ENCODE peak calls at places on chromosomes 16 and 17, in six cellular contexts. I is ovary, E is Peyer's patch, R is transverse colon, Q is esophagus squamous epithelium, C is A549. X is an unnamed sample.

GRCh38 chr17:59845595-59846390 is 47.0 kb downstream of the TUBD1 start:
- DNase-seq in I (no peak), C (peak), Q (no peak), R (peak), E (no peak), X (peak)

GRCh38 chr16:31083981-31084380 is 4.8 kb downstream of the PRSS53 start:
- DNase-seq in Q (no peak), E (no peak), C (no peak), I (no peak), R (no peak), X (peak)

GRCh38 chr17:1104222-1104621 is 75.6 kb downstream of the ABR start:
- DNase-seq in R (no peak), I (peak), E (no peak), C (no peak), Q (no peak), X (no peak)

GRCh38 chr17:40602445-40603443 is 37.5 kb upstream of the CCR7 start:
- DNase-seq in R (no peak), C (no peak), E (peak), Q (no peak), I (no peak), X (peak)

GRCh38 chr16:69600202-69600601 is 34.4 kb downstream of the NFAT5 start:
- DNase-seq in Q (no peak), E (no peak), R (no peak), C (no peak), I (no peak), X (no peak)

GRCh38 chr16:67475051-67475450 is 5.9 kb downstream of the ATP6V0D1 start:
- DNase-seq in R (peak), E (no peak), I (no peak), C (no peak), Q (no peak), X (no peak)

GRCh38 chr16:15686287-15686686 is 36.2 kb downstream of the NDE1 start:
- DNase-seq in I (no peak), E (no peak), C (no peak), Q (no peak), R (no peak), X (no peak)

GRCh38 chr16:82580293-82580900 is 46.4 kb upstream of the CDH13 start:
- DNase-seq in C (peak), Q (no peak), E (no peak), I (no peak), R (no peak), X (no peak)

GRCh38 chr17:57542518-57542917 is 202.6 kb downstream of the CCDC182 start:
- DNase-seq in E (no peak), I (no peak), Q (no peak), C (no peak), R (no peak), X (no peak)
- TF ChIP-seq POLR2A in E (no peak), I (no peak), Q (no peak), C (no peak), R (no peak), X (no peak)

GRCh38 chr16:27333104-27333503 is 19.3 kb downstream of the IL4R start:
- DNase-seq in Q (no peak), I (no peak), E (no peak), R (no peak), C (no peak), X (no peak)

GRCh38 chr16:27332105-27332504 is 18.3 kb downstream of the IL4R start:
- DNase-seq in I (no peak), R (no peak), C (no peak), E (no peak), Q (no peak), X (peak)

GRCh38 chr16:27334874-27335273 is 21.1 kb downstream of the IL4R start:
- DNase-seq in E (no peak), C (no peak), R (no peak), I (no peak), Q (no peak), X (no peak)

GRCh38 chr16:27334192-27334764 is 20.5 kb downstream of the IL4R start:
- DNase-seq in Q (no peak), R (no peak), E (no peak), C (no peak), I (no peak), X (no peak)

GRCh38 chr16:27333549-27333948 is 19.8 kb downstream of the IL4R start:
- DNase-seq in I (no peak), E (no peak), Q (no peak), R (no peak), C (no peak), X (no peak)
- H3K27ac ChIP-seq in I (no peak), E (no peak), Q (peak), R (peak), C (no peak), X (peak)

GRCh38 chr17:79835470-79835899 is 3.8 kb downstream of the CBX4 start:
- DNase-seq in Q (no peak), R (no peak), E (no peak), C (no peak), I (no peak), X (no peak)
- H3K4me3 ChIP-seq in Q (no peak), R (no peak), E (no peak), C (no peak), I (no peak), X (no peak)

DNA sequence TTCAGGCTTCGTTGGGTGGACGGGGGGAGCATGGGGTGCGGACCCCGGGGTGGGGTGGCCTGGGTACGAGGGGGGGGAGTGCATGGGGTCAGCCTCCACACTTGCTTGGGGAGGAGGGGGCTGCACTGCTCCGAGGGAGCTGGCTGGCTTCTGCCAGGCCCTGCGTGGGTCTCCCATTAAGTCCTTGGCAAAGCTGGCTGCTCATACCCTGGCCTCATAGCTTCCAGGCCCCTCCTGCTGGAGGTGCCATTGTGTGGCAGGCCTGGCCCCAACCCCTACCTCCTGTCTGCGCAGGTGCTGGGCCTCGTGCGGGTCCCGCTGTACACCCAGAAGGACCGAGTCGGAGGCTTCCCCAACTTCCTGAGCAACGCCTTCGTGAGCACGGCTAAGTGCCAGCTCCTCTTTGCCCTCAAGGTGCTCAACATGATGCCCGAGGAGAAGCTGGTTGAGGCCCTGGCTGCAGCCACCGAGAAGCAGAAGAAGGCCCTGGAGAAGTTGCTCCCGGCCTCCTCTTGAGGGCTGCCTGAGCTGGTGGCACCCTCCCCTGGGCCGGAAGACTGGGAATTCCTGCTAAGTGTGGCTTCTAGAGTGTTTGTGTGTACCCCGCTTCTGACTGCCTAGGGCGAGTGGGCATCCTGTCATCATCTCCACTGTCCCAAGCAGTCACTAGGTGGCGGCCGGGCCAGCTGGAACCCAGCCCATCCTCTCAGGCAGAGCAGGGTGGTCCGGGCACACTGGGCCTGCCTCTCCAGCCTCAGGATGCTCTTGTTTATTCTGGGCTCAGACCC is 1.5 kb downstream of the NUDT16L1 start:
- DNase-seq in C (no peak), Q (no peak), I (peak), E (no peak), R (no peak), X (peak)
- TF ChIP-seq POLR2A in C (no peak), Q (no peak), I (no peak), E (no peak), R (no peak), X (no peak)

GRCh38 chr16:12801511-12802042 is 2.1 kb downstream of the CPPED1 start:
- DNase-seq in Q (no peak), C (peak), E (no peak), I (peak), R (peak), X (no peak)
- H3K27ac ChIP-seq in Q (peak), C (peak), E (no peak), I (no peak), R (peak), X (peak)

GRCh38 chr17:9120471-9120870 is 99.2 kb downstream of the NTN1 start:
- DNase-seq in I (no peak), R (no peak), Q (no peak), E (no peak), C (peak), X (peak)

GRCh38 chr17:9110501-9110900 is 89.2 kb downstream of the NTN1 start:
- DNase-seq in I (no peak), E (no peak), C (no peak), Q (no peak), R (no peak), X (no peak)

GRCh38 chr17:9116861-9117568 is 95.7 kb downstream of the NTN1 start:
- DNase-seq in Q (no peak), C (no peak), I (no peak), E (no peak), R (no peak), X (peak)

GRCh38 chr17:9116311-9116820 is 95.1 kb downstream of the NTN1 start:
- DNase-seq in R (no peak), I (no peak), E (no peak), C (no peak), Q (no peak), X (peak)

DNA sequence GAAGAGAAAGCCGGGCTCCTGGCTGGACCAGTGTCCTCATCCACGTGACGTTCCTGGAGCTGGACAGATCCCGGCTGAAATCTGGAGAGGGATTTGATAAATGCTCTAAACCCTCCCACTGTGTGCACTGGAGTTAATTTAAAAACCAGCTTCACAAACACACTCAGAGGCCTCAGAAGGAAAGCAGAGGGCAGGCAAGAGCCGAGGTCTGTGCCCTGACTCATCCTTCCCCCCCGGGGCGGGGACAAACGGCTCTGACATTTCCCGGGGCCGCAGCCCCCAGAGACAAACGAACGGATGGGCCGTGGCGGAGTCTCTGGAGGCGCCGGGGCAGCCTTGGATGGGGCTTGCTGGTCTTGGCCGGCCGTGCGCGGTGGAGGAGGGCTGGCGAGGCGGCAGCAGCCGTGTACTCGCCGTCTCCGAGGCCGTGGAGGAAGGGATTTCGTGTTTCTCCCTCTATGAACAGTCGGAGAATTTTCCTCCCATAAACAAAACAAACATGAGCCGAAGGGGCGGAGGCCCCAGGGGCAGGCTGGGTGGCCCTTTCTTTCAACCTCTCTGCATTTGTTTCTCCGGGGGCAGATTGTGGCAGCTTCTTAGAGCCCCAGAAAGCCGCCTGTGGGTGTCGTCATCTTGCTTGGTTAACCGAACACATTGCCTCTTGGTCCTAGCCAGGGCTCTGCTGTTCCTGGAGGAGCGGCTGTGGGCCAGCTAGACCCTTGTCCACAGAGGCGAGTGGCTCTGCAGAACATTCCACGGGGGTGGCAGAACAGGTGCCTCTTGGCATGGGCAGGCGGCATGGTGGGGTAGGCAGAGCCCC is 94.3 kb downstream of the NTN1 start:
- DNase-seq in C (peak), R (peak), Q (no peak), E (no peak), I (peak), X (peak)
- H3K4me3 ChIP-seq in C (peak), R (peak), Q (peak), E (peak), I (peak), X (peak)

GRCh38 chr17:80782536-80783427 is 208.9 kb upstream of the CHMP6 start:
- DNase-seq in Q (no peak), R (no peak), C (peak), E (no peak), I (no peak), X (peak)
- TF ChIP-seq POLR2A in Q (no peak), R (no peak), C (no peak), E (no peak), I (no peak), X (no peak)

DNA sequence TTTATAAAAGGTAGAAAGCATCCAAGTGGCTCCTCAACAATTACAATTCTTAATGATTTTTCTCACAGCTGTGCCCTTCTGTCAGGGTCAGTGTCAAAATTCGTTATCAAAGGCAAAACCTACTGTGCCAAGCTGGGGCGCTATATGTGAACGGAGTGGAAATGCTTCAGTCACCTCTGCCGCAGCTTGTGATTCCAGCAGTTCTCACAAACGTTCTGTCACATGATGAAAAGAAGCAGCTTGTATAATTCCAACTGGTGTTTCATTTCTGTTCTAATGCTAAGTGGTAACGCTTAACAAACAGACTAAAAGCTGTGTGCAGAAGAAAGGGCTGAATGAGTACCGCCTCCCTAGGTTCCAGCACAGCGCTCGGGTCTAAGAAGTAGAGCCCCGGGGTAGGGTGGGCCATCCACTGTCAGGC is 14.2 kb downstream of the PLD6 start:
- DNase-seq in E (no peak), I (no peak), C (no peak), R (no peak), Q (no peak), X (no peak)
- H3K27ac ChIP-seq in E (no peak), I (peak), C (no peak), R (peak), Q (no peak), X (peak)

GRCh38 chr16:12901204-12901596 is 198 bp upstream of the SHISA9 start:
- DNase-seq in E (no peak), Q (no peak), C (no peak), I (no peak), R (no peak), X (no peak)
- H3K4me3 ChIP-seq in E (no peak), Q (no peak), C (no peak), I (no peak), R (peak), X (peak)

X was measured in sigmoid colon.